ENCODE peak calls at places on chromosomes 13 and 19, in ten cellular contexts. One of them, this sample, is unnamed.
A peak's percentile ranks its signal among the peaks of the same experiment; 100 is the strongest.

GRCh38 chr13:60655268-60655667 is 258.2 kb downstream of the TDRD3 start:
- DNase-seq in upper lobe of left lung: no peak
- DNase-seq in aorta: no peak
- DNase-seq in neuronal stem cell: no peak
- DNase-seq in GM23338: no peak
- DNase-seq in mesenchymal stem cell: peak; percentile 1
- DNase-seq in GM12864: no peak
- DNase-seq in cardiac fibroblast: no peak
- DNase-seq in skeletal muscle cell: no peak
- DNase-seq in uterus: no peak
- DNase-seq in this sample: no peak

GRCh38 chr13:65926750-65927171 is 1303.4 kb downstream of the PCDH9 start:
- DNase-seq in upper lobe of left lung: peak; percentile 22
- DNase-seq in GM12864: no peak
- DNase-seq in GM23338: peak; percentile 75
- DNase-seq in mesenchymal stem cell: no peak
- DNase-seq in cardiac fibroblast: peak; percentile 39
- DNase-seq in neuronal stem cell: no peak
- DNase-seq in aorta: peak; percentile 66
- DNase-seq in skeletal muscle cell: no peak
- DNase-seq in uterus: no peak
- DNase-seq in this sample: no peak

GRCh38 chr19:10338940-10339339 is 484 bp downstream of the ICAM3 start:
- DNase-seq in uterus: no peak
- DNase-seq in GM23338: no peak
- DNase-seq in aorta: no peak
- DNase-seq in neuronal stem cell: no peak
- DNase-seq in upper lobe of left lung: no peak
- DNase-seq in skeletal muscle cell: no peak
- DNase-seq in GM12864: no peak
- DNase-seq in mesenchymal stem cell: no peak
- DNase-seq in cardiac fibroblast: no peak
- DNase-seq in this sample: no peak

GRCh38 chr19:1455002-1455335 is 5.0 kb downstream of the APC2 start:
- DNase-seq in uterus: no peak
- DNase-seq in neuronal stem cell: no peak
- DNase-seq in cardiac fibroblast: no peak
- DNase-seq in upper lobe of left lung: no peak
- DNase-seq in GM23338: no peak
- DNase-seq in GM12864: no peak
- DNase-seq in aorta: no peak
- DNase-seq in mesenchymal stem cell: no peak
- DNase-seq in skeletal muscle cell: no peak
- DNase-seq in this sample: no peak

GRCh38 chr19:44718441-44719261 is 19.7 kb downstream of the CEACAM16 start:
- DNase-seq in GM12864: no peak
- DNase-seq in uterus: peak; percentile 78
- DNase-seq in aorta: peak; percentile 87
- DNase-seq in mesenchymal stem cell: peak; percentile 83
- DNase-seq in upper lobe of left lung: peak; percentile 73
- DNase-seq in neuronal stem cell: peak; percentile 69
- DNase-seq in skeletal muscle cell: no peak
- DNase-seq in GM23338: peak; percentile 95
- DNase-seq in cardiac fibroblast: peak; percentile 94
- DNase-seq in this sample: no peak

GRCh38 chr19:13633109-13633508 is 126.8 kb upstream of the CACNA1A start:
- DNase-seq in aorta: no peak
- DNase-seq in cardiac fibroblast: peak; percentile 15
- DNase-seq in uterus: no peak
- DNase-seq in mesenchymal stem cell: no peak
- DNase-seq in neuronal stem cell: peak; percentile 20
- DNase-seq in GM12864: no peak
- DNase-seq in skeletal muscle cell: peak; percentile 73
- DNase-seq in GM23338: peak; percentile 60
- DNase-seq in upper lobe of left lung: no peak
- DNase-seq in this sample: no peak

GRCh38 chr19:30381366-30381765 is 9.2 kb downstream of the ZNF536 start:
- DNase-seq in GM23338: no peak
- DNase-seq in mesenchymal stem cell: no peak
- DNase-seq in uterus: no peak
- DNase-seq in skeletal muscle cell: no peak
- DNase-seq in cardiac fibroblast: no peak
- DNase-seq in GM12864: no peak
- DNase-seq in neuronal stem cell: no peak
- DNase-seq in upper lobe of left lung: no peak
- DNase-seq in aorta: no peak
- DNase-seq in this sample: no peak

GRCh38 chr13:71871844-71872243 is 4.8 kb upstream of the DACH1 start:
- DNase-seq in aorta: no peak
- DNase-seq in neuronal stem cell: no peak
- DNase-seq in mesenchymal stem cell: no peak
- DNase-seq in GM12864: no peak
- DNase-seq in uterus: no peak
- DNase-seq in skeletal muscle cell: no peak
- DNase-seq in cardiac fibroblast: no peak
- DNase-seq in GM23338: no peak
- DNase-seq in upper lobe of left lung: no peak
- DNase-seq in this sample: no peak

GRCh38 chr19:9323557-9323918 is 441 bp upstream of the ZNF559 start:
- DNase-seq in mesenchymal stem cell: no peak
- DNase-seq in skeletal muscle cell: peak; percentile 56
- DNase-seq in neuronal stem cell: no peak
- DNase-seq in upper lobe of left lung: peak; percentile 65
- DNase-seq in uterus: peak; percentile 76
- DNase-seq in GM12864: peak; percentile 61
- DNase-seq in GM23338: peak; percentile 84
- DNase-seq in cardiac fibroblast: peak; percentile 90
- DNase-seq in aorta: peak; percentile 75
- DNase-seq in this sample: no peak

GRCh38 chr19:53991224-53992113 is at the start of gene CACNG6:
- DNase-seq in neuronal stem cell: peak; percentile 43
- DNase-seq in aorta: no peak
- DNase-seq in skeletal muscle cell: no peak
- DNase-seq in mesenchymal stem cell: peak; percentile 8
- DNase-seq in upper lobe of left lung: no peak
- DNase-seq in GM12864: no peak
- DNase-seq in cardiac fibroblast: peak; percentile 61
- DNase-seq in GM23338: peak; percentile 86
- DNase-seq in uterus: no peak
- DNase-seq in this sample: no peak

DNA sequence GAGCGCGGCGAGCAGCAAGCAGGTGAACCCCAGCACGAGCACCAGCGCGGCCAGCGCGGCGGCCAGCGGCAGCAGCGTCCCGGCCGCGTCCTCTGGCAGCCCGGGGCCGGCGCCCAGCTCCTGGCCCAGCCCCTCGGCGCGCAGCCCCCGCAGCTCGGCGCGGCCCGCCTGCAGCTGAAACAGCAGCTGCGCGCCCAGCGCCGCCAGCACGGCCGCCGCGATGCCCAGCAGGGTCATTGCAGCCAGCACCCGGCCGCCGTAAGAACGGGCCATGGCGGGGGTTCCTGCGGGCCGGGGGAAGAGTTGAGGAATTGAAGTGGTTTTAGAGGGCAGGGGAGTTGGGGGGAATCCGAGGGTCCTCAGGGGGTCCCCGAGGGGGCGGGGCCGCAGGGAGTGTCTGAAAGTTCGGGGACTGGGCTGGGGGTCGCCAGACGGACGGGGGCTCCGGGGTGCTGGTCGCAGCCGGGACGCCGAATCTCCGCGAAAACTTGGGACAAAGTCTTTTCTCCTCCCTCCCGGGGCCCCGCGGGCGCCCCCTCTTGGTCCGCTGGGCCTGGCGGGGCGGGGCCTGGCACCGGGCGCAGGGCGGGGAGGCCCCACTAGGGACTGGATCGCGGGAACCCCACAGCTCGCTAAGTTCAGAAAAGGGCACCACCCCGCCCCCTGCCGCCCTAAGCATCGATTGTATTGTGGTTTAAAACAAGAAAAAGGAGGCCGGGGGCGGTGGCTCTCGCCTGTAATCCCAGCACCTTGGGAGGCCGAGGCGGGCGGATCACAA is at the start of gene TMEM221:
- DNase-seq in uterus: peak; percentile 49
- DNase-seq in GM23338: peak; percentile 80
- DNase-seq in upper lobe of left lung: no peak
- DNase-seq in cardiac fibroblast: peak; percentile 30
- DNase-seq in neuronal stem cell: no peak
- DNase-seq in mesenchymal stem cell: peak; percentile 44
- DNase-seq in aorta: peak; percentile 86
- DNase-seq in skeletal muscle cell: no peak
- DNase-seq in GM12864: no peak
- DNase-seq in this sample: no peak
- H3K4me3 ChIP-seq in uterus: peak within 1 kb of the TSS; percentile 59
- H3K4me3 ChIP-seq in GM23338: peak within 1 kb of the TSS; percentile 73
- H3K4me3 ChIP-seq in upper lobe of left lung: peak within 1 kb of the TSS; percentile 18
- H3K4me3 ChIP-seq in cardiac fibroblast: peak within 1 kb of the TSS; percentile 39
- H3K4me3 ChIP-seq in neuronal stem cell: peak within 1 kb of the TSS; percentile 54
- H3K4me3 ChIP-seq in mesenchymal stem cell: peak within 1 kb of the TSS; percentile 47
- H3K4me3 ChIP-seq in aorta: no peak within 1 kb of the TSS
- H3K4me3 ChIP-seq in skeletal muscle cell: peak within 1 kb of the TSS; percentile 41
- H3K4me3 ChIP-seq in GM12864: no peak within 1 kb of the TSS
- H3K4me3 ChIP-seq in this sample: no peak within 1 kb of the TSS

GRCh38 chr19:48858984-48859710 is 9.3 kb downstream of the PLEKHA4 start:
- DNase-seq in uterus: no peak
- DNase-seq in aorta: peak; percentile 82
- DNase-seq in mesenchymal stem cell: no peak
- DNase-seq in neuronal stem cell: no peak
- DNase-seq in upper lobe of left lung: peak; percentile 85
- DNase-seq in GM23338: peak; percentile 87
- DNase-seq in cardiac fibroblast: no peak
- DNase-seq in GM12864: no peak
- DNase-seq in skeletal muscle cell: no peak
- DNase-seq in this sample: peak; percentile 63
- H3K4me3 ChIP-seq in uterus: no peak overlapping the region
- H3K4me3 ChIP-seq in aorta: no peak overlapping the region
- H3K4me3 ChIP-seq in mesenchymal stem cell: no peak overlapping the region
- H3K4me3 ChIP-seq in neuronal stem cell: no peak overlapping the region
- H3K4me3 ChIP-seq in upper lobe of left lung: no peak overlapping the region
- H3K4me3 ChIP-seq in GM23338: peak overlapping the region; percentile 37
- H3K4me3 ChIP-seq in cardiac fibroblast: no peak overlapping the region
- H3K4me3 ChIP-seq in GM12864: peak overlapping the region; percentile 75
- H3K4me3 ChIP-seq in skeletal muscle cell: no peak overlapping the region
- H3K4me3 ChIP-seq in this sample: peak overlapping the region; percentile 63

DNA sequence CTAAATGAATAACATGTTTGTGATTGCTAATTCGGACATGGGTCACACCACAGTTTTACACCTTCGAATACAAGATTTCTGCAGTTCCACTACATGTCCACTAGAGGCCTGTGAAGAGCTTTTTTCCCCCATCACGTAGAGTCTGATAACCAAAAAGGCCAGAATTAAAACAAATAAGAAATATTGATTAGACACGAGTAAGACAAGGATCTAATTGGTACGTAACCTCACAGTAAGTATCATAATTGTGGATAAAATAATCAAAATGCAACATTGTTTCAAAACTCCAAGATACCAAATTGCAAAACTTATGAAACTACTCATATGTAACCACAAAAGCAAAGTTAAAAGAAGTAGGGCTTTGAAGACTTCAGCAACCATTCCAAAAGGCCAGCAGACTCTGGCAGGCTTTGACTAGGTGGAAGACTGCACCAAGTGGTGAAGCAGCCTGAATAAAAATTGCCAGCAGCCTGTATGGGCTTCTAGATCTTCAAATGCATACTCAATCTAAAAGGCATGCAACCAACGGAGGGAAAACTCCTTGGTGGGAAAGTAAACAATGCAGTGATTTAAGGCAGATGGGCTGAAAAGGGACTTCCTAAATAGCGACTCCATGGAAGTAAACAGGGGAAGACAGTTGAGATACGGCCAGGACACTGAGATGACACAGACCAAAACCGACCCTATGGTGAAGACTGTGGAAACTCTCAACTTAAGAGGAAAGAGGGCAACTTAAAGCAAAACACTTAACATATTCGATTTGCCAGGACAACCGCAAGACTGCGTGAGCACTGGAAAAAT is 56.7 kb downstream of the STARD13 start:
- DNase-seq in cardiac fibroblast: peak; percentile 63
- DNase-seq in mesenchymal stem cell: peak; percentile 96
- DNase-seq in upper lobe of left lung: no peak
- DNase-seq in skeletal muscle cell: no peak
- DNase-seq in aorta: no peak
- DNase-seq in uterus: no peak
- DNase-seq in neuronal stem cell: no peak
- DNase-seq in GM23338: peak; percentile 73
- DNase-seq in GM12864: peak; percentile 38
- DNase-seq in this sample: peak; percentile 30
- H3K4me3 ChIP-seq in cardiac fibroblast: no peak overlapping the region
- H3K4me3 ChIP-seq in mesenchymal stem cell: peak overlapping the region; percentile 61
- H3K4me3 ChIP-seq in upper lobe of left lung: no peak overlapping the region
- H3K4me3 ChIP-seq in skeletal muscle cell: no peak overlapping the region
- H3K4me3 ChIP-seq in aorta: no peak overlapping the region
- H3K4me3 ChIP-seq in uterus: no peak overlapping the region
- H3K4me3 ChIP-seq in neuronal stem cell: no peak overlapping the region
- H3K4me3 ChIP-seq in GM23338: no peak overlapping the region
- H3K4me3 ChIP-seq in GM12864: no peak overlapping the region
- H3K4me3 ChIP-seq in this sample: no peak overlapping the region

GRCh38 chr19:55606817-55607216 is 1.4 kb downstream of the ZNF865 start:
- DNase-seq in mesenchymal stem cell: no peak
- DNase-seq in GM23338: no peak
- DNase-seq in uterus: no peak
- DNase-seq in cardiac fibroblast: no peak
- DNase-seq in skeletal muscle cell: no peak
- DNase-seq in upper lobe of left lung: no peak
- DNase-seq in neuronal stem cell: no peak
- DNase-seq in aorta: no peak
- DNase-seq in GM12864: no peak
- DNase-seq in this sample: no peak

GRCh38 chr19:55603581-55604292 is 1.7 kb upstream of the ZNF865 start:
- DNase-seq in aorta: no peak
- DNase-seq in mesenchymal stem cell: no peak
- DNase-seq in GM23338: peak; percentile 93
- DNase-seq in skeletal muscle cell: no peak
- DNase-seq in upper lobe of left lung: no peak
- DNase-seq in neuronal stem cell: no peak
- DNase-seq in GM12864: no peak
- DNase-seq in uterus: no peak
- DNase-seq in cardiac fibroblast: no peak
- DNase-seq in this sample: no peak

GRCh38 chr19:55605637-55606470 is at the start of gene ZNF865:
- DNase-seq in GM23338: peak; percentile 94
- DNase-seq in GM12864: peak; percentile 57
- DNase-seq in cardiac fibroblast: peak; percentile 91
- DNase-seq in upper lobe of left lung: peak; percentile 80
- DNase-seq in skeletal muscle cell: peak; percentile 61
- DNase-seq in aorta: peak; percentile 90
- DNase-seq in uterus: peak; percentile 75
- DNase-seq in mesenchymal stem cell: peak; percentile 93
- DNase-seq in neuronal stem cell: no peak
- DNase-seq in this sample: peak; percentile 73

GRCh38 chr19:55606471-55606787 is 982 bp downstream of the ZNF865 start:
- DNase-seq in aorta: no peak
- DNase-seq in upper lobe of left lung: no peak
- DNase-seq in mesenchymal stem cell: no peak
- DNase-seq in GM12864: no peak
- DNase-seq in skeletal muscle cell: no peak
- DNase-seq in cardiac fibroblast: no peak
- DNase-seq in GM23338: no peak
- DNase-seq in neuronal stem cell: no peak
- DNase-seq in uterus: no peak
- DNase-seq in this sample: no peak

GRCh38 chr19:55605207-55605636 is 225 bp upstream of the ZNF865 start:
- DNase-seq in upper lobe of left lung: peak; percentile 98
- DNase-seq in skeletal muscle cell: peak; percentile 88
- DNase-seq in GM12864: peak; percentile 91
- DNase-seq in cardiac fibroblast: peak; percentile 98
- DNase-seq in aorta: peak; percentile 100
- DNase-seq in GM23338: peak; percentile 96
- DNase-seq in neuronal stem cell: peak; percentile 99
- DNase-seq in mesenchymal stem cell: peak; percentile 98
- DNase-seq in uterus: peak; percentile 98
- DNase-seq in this sample: peak; percentile 95
- H3K4me3 ChIP-seq in upper lobe of left lung: peak overlapping the region; percentile 95
- H3K4me3 ChIP-seq in skeletal muscle cell: peak overlapping the region; percentile 95
- H3K4me3 ChIP-seq in GM12864: peak overlapping the region; percentile 98
- H3K4me3 ChIP-seq in cardiac fibroblast: peak overlapping the region; percentile 97
- H3K4me3 ChIP-seq in aorta: peak overlapping the region; percentile 81
- H3K4me3 ChIP-seq in GM23338: peak overlapping the region; percentile 84
- H3K4me3 ChIP-seq in neuronal stem cell: peak overlapping the region; percentile 78
- H3K4me3 ChIP-seq in mesenchymal stem cell: peak overlapping the region; percentile 70
- H3K4me3 ChIP-seq in uterus: peak overlapping the region; percentile 87
- H3K4me3 ChIP-seq in this sample: peak overlapping the region; percentile 91

This sample was measured in Jurkat, Clone E6-1.